ENCODE peak calls at places on chromosomes 7 and 10, in nine cellular contexts. F is stimulated activated CD8-positive, alpha-beta memory T cell treated with anti-CD3 and anti-CD28 coated beads, Interleukin-7, amount 100 ng/mL, for 4 hours; J is ELF-1; S is AG10803; N is putamen; V is GM12892; B is IMR-90; I is right atrium auricular region; K is SJSA1. D is an unnamed sample.

GRCh38 chr10:9052767-9053166 is 998.3 kb downstream of the GATA3 start:
- DNase-seq in F (no peak), J (no peak), S (no peak), N (no peak), V (no peak), B (no peak), I (no peak), K (no peak), D (no peak)

GRCh38 chr10:43395571-43396060 is 13.4 kb downstream of the HNRNPF start:
- DNase-seq in F (no peak), J (no peak), S (no peak), N (no peak), V (no peak), B (peak), I (no peak), K (no peak), D (no peak)

GRCh38 chr10:119291223-119291900 is 84.0 kb downstream of the GRK5 start:
- DNase-seq in F (no peak), J (no peak), S (no peak), N (no peak), V (no peak), B (no peak), I (no peak), K (no peak), D (no peak)

GRCh38 chr7:143395187-143396149 is 13.2 kb downstream of the EPHA1 start:
- DNase-seq in F (no peak), J (no peak), S (no peak), N (no peak), V (no peak), B (no peak), I (no peak), K (no peak), D (peak)

GRCh38 chr10:110304394-110304779 is 333 bp downstream of the SMNDC1 start:
- DNase-seq in F (no peak), J (no peak), S (peak), N (no peak), V (peak), B (no peak), I (no peak), K (peak), D (peak)

GRCh38 chr7:44378744-44379143 is 53.4 kb upstream of the CAMK2B start:
- DNase-seq in F (no peak), J (no peak), S (peak), N (no peak), V (no peak), B (peak), I (no peak), K (peak), D (no peak)

GRCh38 chr7:46282155-46282554 is 361.1 kb upstream of the IGFBP3 start:
- DNase-seq in F (no peak), J (no peak), S (no peak), N (no peak), V (no peak), B (no peak), I (no peak), K (no peak), D (no peak)

GRCh38 chr7:96116173-96116572 is 205.7 kb downstream of the SLC25A13 start:
- DNase-seq in F (no peak), J (no peak), S (no peak), N (no peak), V (no peak), B (no peak), I (no peak), K (no peak), D (no peak)

GRCh38 chr10:61463035-61463909 is 10.1 kb upstream of the TMEM26 start:
- DNase-seq in F (no peak), J (no peak), S (peak), N (no peak), V (no peak), B (peak), I (no peak), K (no peak), D (no peak)

GRCh38 chr7:73976761-73977625 is 51.0 kb upstream of the ELN start:
- DNase-seq in F (no peak), J (peak), S (peak), N (no peak), V (no peak), B (no peak), I (no peak), K (no peak), D (peak)

GRCh38 chr10:132397671-132398565 is 918 bp downstream of the PWWP2B start:
- DNase-seq in F (peak), J (no peak), S (peak), N (no peak), V (no peak), B (peak), I (peak), K (no peak), D (no peak)

GRCh38 chr7:138563808-138564207 is 103.7 kb downstream of the TRIM24 start:
- DNase-seq in F (no peak), J (peak), S (no peak), N (no peak), V (no peak), B (no peak), I (no peak), K (no peak), D (no peak)

GRCh38 chr10:69749180-69750010 is 52.3 kb upstream of the COL13A1 start:
- DNase-seq in F (no peak), J (no peak), S (peak), N (no peak), V (no peak), B (peak), I (no peak), K (peak), D (no peak)

GRCh38 chr10:3803295-3803883 is 18.4 kb upstream of the KLF6 start:
- DNase-seq in F (no peak), J (no peak), S (peak), N (no peak), V (no peak), B (peak), I (no peak), K (no peak), D (no peak)

GRCh38 chr10:75904499-75905283 is 473.3 kb downstream of the LRMDA start:
- DNase-seq in F (no peak), J (peak), S (no peak), N (no peak), V (no peak), B (no peak), I (no peak), K (no peak), D (no peak)

GRCh38 chr10:26534384-26534783 is 96.2 kb downstream of the APBB1IP start:
- DNase-seq in F (no peak), J (peak), S (no peak), N (no peak), V (no peak), B (no peak), I (no peak), K (no peak), D (no peak)

GRCh38 chr7:80907141-80907601 is 11.7 kb downstream of the SEMA3C start:
- DNase-seq in F (no peak), J (no peak), S (no peak), N (no peak), V (no peak), B (no peak), I (no peak), K (no peak), D (no peak)